ENCODE peak calls at places on chromosomes 5 and 9, in four cellular contexts. T is HCT116, M is SK-N-SH, L is GM12878. Z is an unnamed sample.

GRCh38 chr5:60185230-60186104 is 291.9 kb upstream of the PDE4D start:
- DNase-seq in T (no peak), M (no peak), L (no peak), Z (no peak)

GRCh38 chr9:109600142-109600541 is 102.0 kb upstream of the PTPN3 start:
- DNase-seq in T (no peak), M (no peak), L (no peak), Z (peak; percentile 65)

GRCh38 chr5:173594061-173594460 is 22.4 kb downstream of the BOD1 start:
- DNase-seq in T (no peak), M (no peak), L (no peak), Z (no peak)

GRCh38 chr5:96652769-96653455 is 9.3 kb upstream of the CAST start:
- DNase-seq in T (no peak), M (peak; percentile 42), L (no peak), Z (no peak)

GRCh38 chr5:80569961-80570786 is at the start of gene ANKRD34B:
- DNase-seq in T (no peak), M (peak; percentile 79), L (no peak), Z (peak; percentile 82)

GRCh38 chr5:42377496-42377895 is 45.7 kb upstream of the GHR start:
- DNase-seq in T (no peak), M (no peak), L (no peak), Z (no peak)

GRCh38 chr9:126337690-126338426 is 11.2 kb downstream of the MVB12B start:
- DNase-seq in T (no peak), M (no peak), L (no peak), Z (no peak)

GRCh38 chr5:10334830-10335229 is 18.7 kb upstream of the MARCHF6 start:
- DNase-seq in T (no peak), M (no peak), L (no peak), Z (no peak)

GRCh38 chr5:14467886-14468285 is 113.7 kb upstream of the OTULINL start:
- DNase-seq in T (no peak), M (no peak), L (no peak), Z (no peak)

GRCh38 chr5:148961261-148962199 is 101.3 kb downstream of the SH3TC2 start:
- DNase-seq in T (no peak), M (no peak), L (no peak), Z (no peak)

GRCh38 chr9:89850633-89851325 is 246.0 kb downstream of the GADD45G start:
- DNase-seq in T (no peak), M (no peak), L (no peak), Z (no peak)
- TF ChIP-seq JUND in T (no peak), M (no peak), L (no peak), Z (no peak)

GRCh38 chr9:90905079-90905478 is 103.5 kb downstream of the SYK start:
- DNase-seq in T (no peak), M (no peak), L (no peak), Z (no peak)

GRCh38 chr9:90905822-90906221 is 104.2 kb downstream of the SYK start:
- DNase-seq in T (no peak), M (no peak), L (no peak), Z (no peak)

GRCh38 chr9:90907790-90908189 is 106.2 kb downstream of the SYK start:
- DNase-seq in T (no peak), M (no peak), L (no peak), Z (no peak)

GRCh38 chr9:90907056-90907445 is 105.4 kb downstream of the SYK start:
- DNase-seq in T (no peak), M (no peak), L (no peak), Z (no peak)

GRCh38 chr9:90906316-90907055 is 104.9 kb downstream of the SYK start:
- DNase-seq in T (no peak), M (no peak), L (no peak), Z (no peak)
- TF ChIP-seq JUND in T (no peak), M (no peak), L (no peak), Z (no peak)

DNA sequence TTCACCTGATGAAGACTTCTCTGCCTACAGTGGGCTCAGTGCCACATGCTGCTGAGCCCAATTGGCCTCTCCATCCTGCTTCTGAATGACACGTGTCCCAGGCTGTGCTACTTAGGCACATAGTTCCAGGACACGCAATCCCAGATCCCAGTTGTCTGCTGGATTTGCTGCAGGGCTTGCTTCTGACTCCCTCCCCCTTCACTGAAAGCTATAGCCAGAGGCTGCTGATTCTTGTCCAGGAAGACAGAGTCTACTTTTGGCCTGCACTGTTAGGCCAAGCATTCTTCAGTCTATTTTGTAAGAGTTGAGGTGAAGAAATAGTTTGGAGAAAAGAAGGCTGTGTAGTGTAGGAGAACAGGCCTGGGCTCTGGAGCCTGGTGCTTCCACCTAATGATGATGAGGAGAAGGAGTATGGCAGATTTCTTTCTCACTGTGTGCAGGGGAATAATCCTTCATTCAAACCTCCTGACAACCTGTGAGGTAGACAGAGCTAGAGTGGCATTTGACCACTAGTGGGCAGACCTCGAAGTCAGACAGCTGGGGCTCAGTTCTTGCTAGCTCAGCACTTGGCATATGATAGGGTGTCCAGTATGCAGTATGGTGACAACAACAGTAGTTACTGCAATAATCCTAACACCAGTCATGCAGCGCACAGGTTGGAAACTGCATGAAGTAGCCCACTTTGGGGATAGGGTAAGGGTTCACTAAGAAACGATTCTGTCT is 19.5 kb upstream of the ASPN start:
- DNase-seq in T (peak; percentile 52), M (peak; percentile 37), L (no peak), Z (no peak)
- TF ChIP-seq JUND in T (no peak), M (no peak), L (no peak), Z (no peak)

DNA sequence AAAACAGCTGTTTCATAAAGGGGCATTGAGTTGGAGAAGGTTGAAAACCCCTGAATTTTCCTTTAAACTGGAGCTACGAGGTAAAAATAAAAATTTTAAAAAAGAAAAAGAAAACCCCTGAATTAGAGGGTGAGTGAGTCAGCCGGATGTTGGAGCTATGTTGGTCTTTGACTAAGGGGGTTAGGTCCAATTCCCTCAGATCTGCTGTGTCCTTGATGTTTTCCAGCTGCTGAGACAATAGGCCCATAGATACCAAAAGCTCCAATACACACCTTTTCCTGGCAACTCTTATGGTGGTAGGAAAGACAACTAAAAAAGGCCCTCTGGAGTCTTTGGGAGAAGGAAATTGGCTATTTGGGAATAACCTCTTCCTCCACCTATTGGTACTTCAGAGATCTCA is 79.4 kb upstream of the SAP30L start:
- DNase-seq in T (peak; percentile 27), M (no peak), L (no peak), Z (no peak)
- TF ChIP-seq JUND in T (no peak), M (peak; percentile 28), L (no peak), Z (no peak)

Z was measured in T47D.